ENCODE peak calls at places on chromosomes 13 and 19, in six cellular contexts. Y is lower leg skin; D is IMR-90; U is foreskin fibroblast; E is GM12865; S is naive thymus-derived CD4-positive, alpha-beta T cell. N is an unnamed sample.

GRCh38 chr19:45779231-45780145 is 2.8 kb downstream of the DMPK start:
- DNase-seq in U (peak; percentile 38), E (peak; percentile 91), Y (peak; percentile 91), D (no peak), S (peak; percentile 59), N (peak; percentile 47)

GRCh38 chr19:10408511-10409291 is 5.4 kb upstream of the CDC37 start:
- DNase-seq in Y (no peak), U (no peak), D (no peak), S (no peak), E (peak; percentile 62), N (no peak)

GRCh38 chr13:26847281-26847680 is 86.7 kb upstream of the GPR12 start:
- DNase-seq in U (no peak), D (no peak), E (no peak), S (no peak), Y (no peak), N (no peak)

GRCh38 chr19:34120846-34121639 is 51.3 kb upstream of the LSM14A start:
- DNase-seq in Y (no peak), S (peak; percentile 54), E (peak; percentile 60), D (peak; percentile 52), U (peak; percentile 37), N (peak; percentile 50)

GRCh38 chr19:17553256-17553655 is 2.2 kb upstream of the COLGALT1 start:
- DNase-seq in U (peak; percentile 91), D (peak; percentile 95), E (peak; percentile 57), Y (peak; percentile 86), S (no peak), N (peak; percentile 96)

GRCh38 chr19:11375143-11375948 is 880 bp downstream of the SWSAP1 start:
- DNase-seq in E (peak; percentile 88), D (no peak), U (no peak), S (peak; percentile 86), Y (peak; percentile 48), N (no peak)

GRCh38 chr19:49396738-49397505 is 8.9 kb downstream of the KASH5 start:
- DNase-seq in U (no peak), S (no peak), Y (no peak), D (no peak), E (no peak), N (no peak)

GRCh38 chr19:18063463-18063862 is 23.3 kb downstream of the IL12RB1 start:
- DNase-seq in S (no peak), U (no peak), Y (no peak), D (no peak), E (peak; percentile 61), N (no peak)

GRCh38 chr19:32812571-32812970 is 57.0 kb downstream of the SLC7A9 start:
- DNase-seq in Y (no peak), U (no peak), D (no peak), E (no peak), S (no peak), N (no peak)

GRCh38 chr19:35509861-35510625 is 3.4 kb downstream of the DMKN start:
- DNase-seq in Y (no peak), E (peak; percentile 75), S (peak; percentile 51), D (peak; percentile 22), U (no peak), N (peak; percentile 23)

GRCh38 chr13:113582841-113583631 is 1.5 kb upstream of the TFDP1 start:
- DNase-seq in S (no peak), Y (no peak), U (peak; percentile 46), E (no peak), D (no peak), N (no peak)

GRCh38 chr13:32153056-32153455 is 121.5 kb downstream of the FRY start:
- DNase-seq in D (peak; percentile 88), Y (no peak), E (no peak), U (peak; percentile 76), S (no peak), N (peak; percentile 71)

GRCh38 chr19:48405850-48406249 is 12.4 kb downstream of the GRIN2D start:
- DNase-seq in E (peak; percentile 63), Y (no peak), S (no peak), U (no peak), D (peak; percentile 18), N (no peak)

GRCh38 chr13:107296804-107297203 is 728.9 kb upstream of the ARGLU1 start:
- DNase-seq in D (peak; percentile 71), S (no peak), Y (no peak), U (no peak), E (no peak), N (no peak)

GRCh38 chr19:4557971-4558941 is 1.2 kb downstream of the SEMA6B start:
- DNase-seq in E (no peak), D (no peak), S (no peak), U (no peak), Y (no peak), N (no peak)

GRCh38 chr19:4295972-4296771 is 6.0 kb downstream of the TMIGD2 start:
- DNase-seq in D (no peak), Y (no peak), S (no peak), E (no peak), U (no peak), N (peak; percentile 12)

GRCh38 chr13:46914341-46914740 is 17.5 kb upstream of the HTR2A start:
- DNase-seq in Y (no peak), E (no peak), D (no peak), S (no peak), U (no peak), N (peak; percentile 28)

GRCh38 chr13:44272692-44273091 is 100.9 kb upstream of the SERP2 start:
- DNase-seq in D (peak; percentile 51), E (no peak), S (no peak), U (no peak), Y (no peak), N (peak; percentile 8)

GRCh38 chr19:46381346-46381745 is 32.0 kb downstream of the CCDC8 start:
- DNase-seq in S (no peak), E (no peak), D (no peak), U (no peak), Y (no peak), N (no peak)

GRCh38 chr13:111590796-111591195 is 270.4 kb downstream of the TEX29 start:
- DNase-seq in U (no peak), S (no peak), D (no peak), Y (no peak), E (no peak), N (no peak)

GRCh38 chr13:57932071-57932470 is 300.5 kb downstream of the PCDH17 start:
- DNase-seq in D (no peak), E (no peak), S (no peak), U (no peak), Y (no peak), N (no peak)

GRCh38 chr13:113232208-113233003 is 23.0 kb downstream of the CUL4A start:
- DNase-seq in Y (no peak), S (no peak), E (no peak), U (no peak), D (no peak), N (no peak)

GRCh38 chr13:107099661-107100060 is 531.7 kb upstream of the ARGLU1 start:
- DNase-seq in D (peak; percentile 93), S (no peak), Y (no peak), E (no peak), U (peak; percentile 52), N (peak; percentile 76)

GRCh38 chr13:64871742-64872141 is 2358.4 kb downstream of the PCDH9 start:
- DNase-seq in E (no peak), S (no peak), D (no peak), U (no peak), Y (no peak), N (no peak)

GRCh38 chr13:80469841-80470378 is 129.0 kb upstream of the SPRY2 start:
- DNase-seq in S (no peak), Y (peak; percentile 89), E (no peak), U (peak; percentile 96), D (peak; percentile 31), N (peak; percentile 4)

GRCh38 chr13:72960114-72960513 is 98.7 kb upstream of the KLF5 start:
- DNase-seq in S (no peak), E (no peak), U (no peak), Y (no peak), D (no peak), N (no peak)

DNA sequence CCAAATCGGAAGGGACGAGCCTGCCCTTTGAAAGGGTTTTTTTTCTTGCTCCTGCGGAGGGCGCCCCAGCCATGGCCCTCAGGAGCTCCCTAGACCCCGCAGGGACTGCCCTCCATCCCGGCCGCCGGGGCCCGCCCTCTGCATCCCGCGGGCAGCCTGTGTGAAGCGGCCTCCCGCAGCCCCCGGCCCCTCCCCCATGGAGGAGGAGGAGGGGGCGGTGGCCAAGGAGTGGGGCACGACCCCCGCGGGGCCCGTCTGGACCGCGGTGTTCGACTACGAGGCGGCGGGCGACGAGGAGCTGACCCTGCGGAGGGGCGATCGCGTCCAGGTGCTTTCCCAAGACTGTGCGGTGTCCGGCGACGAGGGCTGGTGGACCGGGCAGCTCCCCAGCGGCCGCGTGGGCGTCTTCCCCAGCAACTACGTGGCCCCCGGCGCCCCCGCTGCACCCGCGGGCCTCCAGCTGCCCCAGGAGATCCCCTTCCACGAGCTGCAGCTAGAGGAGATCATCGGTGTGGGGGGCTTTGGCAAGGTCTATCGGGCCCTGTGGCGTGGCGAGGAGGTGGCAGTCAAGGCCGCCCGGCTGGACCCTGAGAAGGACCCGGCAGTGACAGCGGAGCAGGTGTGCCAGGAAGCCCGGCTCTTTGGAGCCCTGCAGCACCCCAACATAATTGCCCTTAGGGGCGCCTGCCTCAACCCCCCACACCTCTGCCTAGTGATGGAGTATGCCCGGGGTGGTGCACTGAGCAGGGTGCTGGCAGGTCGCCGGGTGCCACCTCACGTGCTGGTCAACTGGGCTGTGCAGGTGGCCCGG is 815 bp downstream of the MAP3K10 start:
- DNase-seq in Y (no peak), E (peak; percentile 44), D (peak; percentile 19), S (no peak), U (peak; percentile 13), N (peak; percentile 20)
- H3K4me3 ChIP-seq in Y (peak overlapping the region; percentile 60), E (peak overlapping the region; percentile 83), D (peak overlapping the region; percentile 96), S (peak overlapping the region; percentile 27), U (peak overlapping the region; percentile 82), N (peak overlapping the region; percentile 83)

GRCh38 chr13:23319915-23320224 is 113.6 kb downstream of the SACS start:
- DNase-seq in E (no peak), Y (no peak), S (no peak), D (no peak), U (no peak), N (no peak)
- H3K4me3 ChIP-seq in E (no peak overlapping the region), Y (no peak overlapping the region), S (no peak overlapping the region), D (no peak overlapping the region), U (no peak overlapping the region), N (no peak overlapping the region)

GRCh38 chr13:90633849-90634248 is 713.6 kb upstream of the MIR17HG start:
- DNase-seq in U (no peak), Y (no peak), E (no peak), D (no peak), S (no peak), N (no peak)
- H3K4me3 ChIP-seq in U (no peak overlapping the region), Y (no peak overlapping the region), E (no peak overlapping the region), D (no peak overlapping the region), S (no peak overlapping the region), N (no peak overlapping the region)

DNA sequence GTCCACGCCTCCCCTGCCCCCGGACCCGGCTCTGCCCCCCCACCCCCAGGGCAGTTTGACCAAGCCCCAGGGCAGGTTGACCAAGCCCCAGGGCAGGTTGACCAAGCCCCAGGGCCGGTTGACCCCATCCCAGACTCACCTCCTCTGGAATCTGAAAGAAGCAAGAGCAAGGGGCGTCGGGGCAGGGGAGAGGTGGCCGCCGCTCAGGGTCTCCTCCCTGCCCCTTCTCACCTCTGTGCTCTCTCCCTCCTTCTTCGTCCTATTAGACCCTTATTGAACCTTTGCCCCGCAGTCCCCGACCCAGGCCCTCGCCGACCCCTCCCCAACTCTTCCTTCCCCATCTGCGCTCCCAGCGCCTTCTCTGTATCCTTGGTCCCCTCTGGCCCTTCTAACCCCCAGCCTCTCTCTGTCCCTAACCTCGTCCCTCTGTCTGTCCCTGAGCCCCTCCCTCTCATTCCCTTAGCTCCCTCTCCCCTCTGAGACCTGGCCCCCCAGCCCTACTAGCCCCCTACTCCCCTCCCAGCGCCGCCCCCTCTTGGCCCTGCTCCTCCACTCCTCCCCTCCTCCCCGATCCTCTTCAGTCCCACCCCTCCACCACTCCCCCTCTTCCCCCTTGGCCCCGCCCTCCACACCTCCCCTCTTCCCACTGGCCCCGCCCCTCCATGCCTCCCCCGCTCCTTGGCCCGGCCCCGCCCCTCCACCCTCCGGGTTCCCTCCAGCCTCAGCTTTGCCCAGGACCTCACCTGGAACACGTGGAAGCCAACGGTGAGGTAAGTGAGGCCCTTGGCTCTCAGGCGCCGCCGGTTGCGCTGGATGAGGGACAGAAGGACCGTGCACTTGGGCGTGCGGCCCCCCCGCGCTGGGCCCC is 7.6 kb downstream of the CAPN12 start:
- DNase-seq in S (peak; percentile 38), U (peak; percentile 21), D (no peak), Y (peak; percentile 45), E (peak; percentile 63), N (peak; percentile 19)
- H3K4me3 ChIP-seq in S (peak overlapping the region; percentile 24), U (no peak overlapping the region), D (no peak overlapping the region), Y (no peak overlapping the region), E (peak overlapping the region; percentile 41), N (no peak overlapping the region)

N was measured in AG10803.